ENCODE peak calls at places on chromosome 2, in nine cellular contexts. One of them, this sample, is unnamed.

GRCh38 chr2:179612591-179613298 is 248.7 kb downstream of the ZNF385B start:
- DNase-seq in NCI-H146: no peak
- DNase-seq in T1000: no peak
- DNase-seq in GM19239: no peak
- DNase-seq in activated naive CD8-positive, alpha-beta T cell treated with anti-CD3 and anti-CD28 coated beads, Interleukin-2, amount 50 U/mL, for 16 hours: no peak
- DNase-seq in mammary epithelial cell: no peak
- DNase-seq in neural crest cell: no peak
- DNase-seq in NCI-H1417: no peak
- DNase-seq in KBM-7: no peak
- DNase-seq in this sample: no peak

GRCh38 chr2:36562973-36563532 is 34.9 kb downstream of the FEZ2 start:
- DNase-seq in GM19239: no peak
- DNase-seq in NCI-H1417: no peak
- DNase-seq in activated naive CD8-positive, alpha-beta T cell treated with anti-CD3 and anti-CD28 coated beads, Interleukin-2, amount 50 U/mL, for 16 hours: no peak
- DNase-seq in neural crest cell: no peak
- DNase-seq in mammary epithelial cell: peak
- DNase-seq in KBM-7: no peak
- DNase-seq in NCI-H146: no peak
- DNase-seq in T1000: no peak
- DNase-seq in this sample: no peak

GRCh38 chr2:118846667-118847446 is 591 bp downstream of the EN1 start:
- DNase-seq in mammary epithelial cell: no peak
- DNase-seq in neural crest cell: no peak
- DNase-seq in T1000: no peak
- DNase-seq in GM19239: no peak
- DNase-seq in NCI-H146: no peak
- DNase-seq in activated naive CD8-positive, alpha-beta T cell treated with anti-CD3 and anti-CD28 coated beads, Interleukin-2, amount 50 U/mL, for 16 hours: no peak
- DNase-seq in KBM-7: no peak
- DNase-seq in NCI-H1417: no peak
- DNase-seq in this sample: no peak

GRCh38 chr2:241199897-241200821 is 11.7 kb downstream of the ANO7 start:
- DNase-seq in T1000: no peak
- DNase-seq in NCI-H1417: no peak
- DNase-seq in KBM-7: no peak
- DNase-seq in activated naive CD8-positive, alpha-beta T cell treated with anti-CD3 and anti-CD28 coated beads, Interleukin-2, amount 50 U/mL, for 16 hours: no peak
- DNase-seq in mammary epithelial cell: no peak
- DNase-seq in GM19239: no peak
- DNase-seq in NCI-H146: no peak
- DNase-seq in neural crest cell: no peak
- DNase-seq in this sample: no peak

GRCh38 chr2:190136825-190137224 is 74.3 kb upstream of the MSTN start:
- DNase-seq in mammary epithelial cell: no peak
- DNase-seq in NCI-H1417: no peak
- DNase-seq in T1000: no peak
- DNase-seq in activated naive CD8-positive, alpha-beta T cell treated with anti-CD3 and anti-CD28 coated beads, Interleukin-2, amount 50 U/mL, for 16 hours: no peak
- DNase-seq in NCI-H146: no peak
- DNase-seq in GM19239: no peak
- DNase-seq in KBM-7: no peak
- DNase-seq in neural crest cell: no peak
- DNase-seq in this sample: no peak

GRCh38 chr2:26848336-26849055 is 564 bp downstream of the DPYSL5 start:
- DNase-seq in GM19239: no peak
- DNase-seq in T1000: no peak
- DNase-seq in NCI-H146: peak
- DNase-seq in mammary epithelial cell: peak
- DNase-seq in KBM-7: no peak
- DNase-seq in NCI-H1417: peak
- DNase-seq in activated naive CD8-positive, alpha-beta T cell treated with anti-CD3 and anti-CD28 coated beads, Interleukin-2, amount 50 U/mL, for 16 hours: no peak
- DNase-seq in neural crest cell: peak
- DNase-seq in this sample: no peak

GRCh38 chr2:205563646-205564045 is 118.7 kb upstream of the NRP2 start:
- DNase-seq in NCI-H146: peak
- DNase-seq in KBM-7: peak
- DNase-seq in activated naive CD8-positive, alpha-beta T cell treated with anti-CD3 and anti-CD28 coated beads, Interleukin-2, amount 50 U/mL, for 16 hours: no peak
- DNase-seq in NCI-H1417: no peak
- DNase-seq in neural crest cell: no peak
- DNase-seq in mammary epithelial cell: no peak
- DNase-seq in GM19239: no peak
- DNase-seq in T1000: no peak
- DNase-seq in this sample: no peak

GRCh38 chr2:29011650-29012060 is 30.6 kb downstream of the TOGARAM2 start:
- DNase-seq in NCI-H1417: peak
- DNase-seq in GM19239: no peak
- DNase-seq in mammary epithelial cell: no peak
- DNase-seq in neural crest cell: no peak
- DNase-seq in activated naive CD8-positive, alpha-beta T cell treated with anti-CD3 and anti-CD28 coated beads, Interleukin-2, amount 50 U/mL, for 16 hours: no peak
- DNase-seq in T1000: no peak
- DNase-seq in NCI-H146: peak
- DNase-seq in KBM-7: no peak
- DNase-seq in this sample: no peak

GRCh38 chr2:205051417-205051816 is 506.1 kb downstream of the PARD3B start:
- DNase-seq in mammary epithelial cell: no peak
- DNase-seq in NCI-H1417: no peak
- DNase-seq in activated naive CD8-positive, alpha-beta T cell treated with anti-CD3 and anti-CD28 coated beads, Interleukin-2, amount 50 U/mL, for 16 hours: no peak
- DNase-seq in T1000: no peak
- DNase-seq in neural crest cell: no peak
- DNase-seq in NCI-H146: no peak
- DNase-seq in GM19239: no peak
- DNase-seq in KBM-7: no peak
- DNase-seq in this sample: no peak

GRCh38 chr2:207805566-207806226 is 36.0 kb upstream of the FZD5 start:
- DNase-seq in activated naive CD8-positive, alpha-beta T cell treated with anti-CD3 and anti-CD28 coated beads, Interleukin-2, amount 50 U/mL, for 16 hours: no peak
- DNase-seq in KBM-7: no peak
- DNase-seq in mammary epithelial cell: peak
- DNase-seq in neural crest cell: no peak
- DNase-seq in NCI-H1417: no peak
- DNase-seq in GM19239: no peak
- DNase-seq in T1000: no peak
- DNase-seq in NCI-H146: no peak
- DNase-seq in this sample: no peak

GRCh38 chr2:48131503-48132293 is 225.4 kb upstream of the FBXO11 start:
- DNase-seq in mammary epithelial cell: no peak
- DNase-seq in neural crest cell: no peak
- DNase-seq in NCI-H1417: no peak
- DNase-seq in NCI-H146: peak
- DNase-seq in KBM-7: no peak
- DNase-seq in activated naive CD8-positive, alpha-beta T cell treated with anti-CD3 and anti-CD28 coated beads, Interleukin-2, amount 50 U/mL, for 16 hours: no peak
- DNase-seq in T1000: no peak
- DNase-seq in GM19239: no peak
- DNase-seq in this sample: peak

GRCh38 chr2:28232267-28232666 is 160.4 kb upstream of the FOSL2 start:
- DNase-seq in GM19239: no peak
- DNase-seq in NCI-H1417: no peak
- DNase-seq in KBM-7: no peak
- DNase-seq in NCI-H146: no peak
- DNase-seq in mammary epithelial cell: peak
- DNase-seq in T1000: no peak
- DNase-seq in activated naive CD8-positive, alpha-beta T cell treated with anti-CD3 and anti-CD28 coated beads, Interleukin-2, amount 50 U/mL, for 16 hours: no peak
- DNase-seq in neural crest cell: no peak
- DNase-seq in this sample: peak

GRCh38 chr2:168500516-168500915 is 44.4 kb downstream of the CERS6 start:
- DNase-seq in NCI-H1417: no peak
- DNase-seq in NCI-H146: no peak
- DNase-seq in mammary epithelial cell: no peak
- DNase-seq in activated naive CD8-positive, alpha-beta T cell treated with anti-CD3 and anti-CD28 coated beads, Interleukin-2, amount 50 U/mL, for 16 hours: no peak
- DNase-seq in neural crest cell: no peak
- DNase-seq in T1000: no peak
- DNase-seq in GM19239: no peak
- DNase-seq in KBM-7: no peak
- DNase-seq in this sample: no peak

GRCh38 chr2:234631896-234632514 is 135.1 kb upstream of the ARL4C start:
- DNase-seq in NCI-H1417: no peak
- DNase-seq in GM19239: no peak
- DNase-seq in NCI-H146: peak
- DNase-seq in activated naive CD8-positive, alpha-beta T cell treated with anti-CD3 and anti-CD28 coated beads, Interleukin-2, amount 50 U/mL, for 16 hours: no peak
- DNase-seq in mammary epithelial cell: no peak
- DNase-seq in neural crest cell: no peak
- DNase-seq in KBM-7: no peak
- DNase-seq in T1000: no peak
- DNase-seq in this sample: no peak

GRCh38 chr2:49973917-49974368 is 819.6 kb upstream of the FSHR start:
- DNase-seq in NCI-H146: peak
- DNase-seq in T1000: peak
- DNase-seq in NCI-H1417: peak
- DNase-seq in GM19239: peak
- DNase-seq in KBM-7: no peak
- DNase-seq in neural crest cell: peak
- DNase-seq in activated naive CD8-positive, alpha-beta T cell treated with anti-CD3 and anti-CD28 coated beads, Interleukin-2, amount 50 U/mL, for 16 hours: peak
- DNase-seq in mammary epithelial cell: peak
- DNase-seq in this sample: peak

GRCh38 chr2:212078103-212078502 is 460.5 kb downstream of the ERBB4 start:
- DNase-seq in NCI-H1417: no peak
- DNase-seq in GM19239: no peak
- DNase-seq in neural crest cell: no peak
- DNase-seq in T1000: no peak
- DNase-seq in KBM-7: no peak
- DNase-seq in mammary epithelial cell: no peak
- DNase-seq in activated naive CD8-positive, alpha-beta T cell treated with anti-CD3 and anti-CD28 coated beads, Interleukin-2, amount 50 U/mL, for 16 hours: no peak
- DNase-seq in NCI-H146: no peak
- DNase-seq in this sample: no peak

GRCh38 chr2:134341476-134341875 is 87.6 kb downstream of the MGAT5 start:
- DNase-seq in neural crest cell: no peak
- DNase-seq in NCI-H1417: no peak
- DNase-seq in T1000: no peak
- DNase-seq in GM19239: no peak
- DNase-seq in mammary epithelial cell: no peak
- DNase-seq in NCI-H146: no peak
- DNase-seq in KBM-7: no peak
- DNase-seq in activated naive CD8-positive, alpha-beta T cell treated with anti-CD3 and anti-CD28 coated beads, Interleukin-2, amount 50 U/mL, for 16 hours: no peak
- DNase-seq in this sample: no peak

GRCh38 chr2:99898649-99899048 is 243.7 kb downstream of the AFF3 start:
- DNase-seq in activated naive CD8-positive, alpha-beta T cell treated with anti-CD3 and anti-CD28 coated beads, Interleukin-2, amount 50 U/mL, for 16 hours: no peak
- DNase-seq in mammary epithelial cell: no peak
- DNase-seq in neural crest cell: no peak
- DNase-seq in NCI-H1417: no peak
- DNase-seq in T1000: no peak
- DNase-seq in GM19239: no peak
- DNase-seq in NCI-H146: no peak
- DNase-seq in KBM-7: no peak
- DNase-seq in this sample: no peak

GRCh38 chr2:152403395-152403794 is 68.4 kb downstream of the FMNL2 start:
- DNase-seq in NCI-H1417: no peak
- DNase-seq in T1000: no peak
- DNase-seq in neural crest cell: no peak
- DNase-seq in NCI-H146: no peak
- DNase-seq in mammary epithelial cell: no peak
- DNase-seq in activated naive CD8-positive, alpha-beta T cell treated with anti-CD3 and anti-CD28 coated beads, Interleukin-2, amount 50 U/mL, for 16 hours: no peak
- DNase-seq in KBM-7: no peak
- DNase-seq in GM19239: no peak
- DNase-seq in this sample: no peak

GRCh38 chr2:177397501-177398289 is 5.1 kb downstream of the AGPS start:
- DNase-seq in activated naive CD8-positive, alpha-beta T cell treated with anti-CD3 and anti-CD28 coated beads, Interleukin-2, amount 50 U/mL, for 16 hours: no peak
- DNase-seq in NCI-H1417: no peak
- DNase-seq in T1000: peak
- DNase-seq in KBM-7: no peak
- DNase-seq in NCI-H146: no peak
- DNase-seq in mammary epithelial cell: peak
- DNase-seq in GM19239: no peak
- DNase-seq in neural crest cell: no peak
- DNase-seq in this sample: peak

GRCh38 chr2:58916127-58916526 is 675.0 kb upstream of the FANCL start:
- DNase-seq in NCI-H1417: no peak
- DNase-seq in activated naive CD8-positive, alpha-beta T cell treated with anti-CD3 and anti-CD28 coated beads, Interleukin-2, amount 50 U/mL, for 16 hours: no peak
- DNase-seq in mammary epithelial cell: no peak
- DNase-seq in KBM-7: no peak
- DNase-seq in T1000: no peak
- DNase-seq in neural crest cell: no peak
- DNase-seq in NCI-H146: no peak
- DNase-seq in GM19239: no peak
- DNase-seq in this sample: no peak

GRCh38 chr2:240257940-240258580 is 117.6 kb upstream of the OTOS start:
- DNase-seq in activated naive CD8-positive, alpha-beta T cell treated with anti-CD3 and anti-CD28 coated beads, Interleukin-2, amount 50 U/mL, for 16 hours: no peak
- DNase-seq in T1000: no peak
- DNase-seq in GM19239: no peak
- DNase-seq in neural crest cell: no peak
- DNase-seq in NCI-H146: no peak
- DNase-seq in mammary epithelial cell: no peak
- DNase-seq in NCI-H1417: no peak
- DNase-seq in KBM-7: no peak
- DNase-seq in this sample: no peak

This sample was measured in GM04504.